ENCODE peak calls at places on chromosomes 4 and X, in five cellular contexts. C is AG04450, H is choroid plexus epithelial cell, R is Panc1, N is endothelial cell. T is an unnamed sample.

GRCh38 chrX:154990496-154990895 is 32.0 kb downstream of the F8 start:
- DNase-seq in R (no peak), C (no peak), N (no peak), H (no peak), T (no peak)

GRCh38 chr4:176833416-176833815 is 40.7 kb upstream of the VEGFC start:
- DNase-seq in R (no peak), C (no peak), H (no peak), N (no peak), T (no peak)

GRCh38 chrX:47218280-47218919 is at the start of gene CDK16:
- DNase-seq in C (no peak), H (peak), R (no peak), N (peak), T (peak)

GRCh38 chrX:86002076-86002896 is 45.1 kb downstream of the CHM start:
- DNase-seq in R (no peak), C (no peak), N (peak), H (peak), T (no peak)

GRCh38 chr4:39043058-39043696 is 11.0 kb upstream of the TMEM156 start:
- DNase-seq in C (no peak), N (no peak), H (peak), R (no peak), T (no peak)

GRCh38 chr4:10106421-10107039 is 10.1 kb downstream of the WDR1 start:
- DNase-seq in R (peak), N (no peak), C (peak), H (peak), T (peak)

GRCh38 chr4:135240796-135241195 is 1039.2 kb upstream of the PABPC4L start:
- DNase-seq in H (peak), R (no peak), N (no peak), C (peak), T (no peak)

GRCh38 chrX:46220822-46221221 is 324.4 kb downstream of the ZNF674 start:
- DNase-seq in H (no peak), C (no peak), R (no peak), N (no peak), T (no peak)

GRCh38 chr4:48777739-48778138 is 2.3 kb downstream of the FRYL start:
- DNase-seq in R (no peak), C (no peak), N (no peak), H (no peak), T (no peak)

GRCh38 chrX:139759637-139760036 is 51.7 kb upstream of the MCF2 start:
- DNase-seq in R (peak), N (peak), H (peak), C (no peak), T (no peak)
- TF ChIP-seq CTCF in R (peak), N (peak), H (peak), C (peak), T (peak)

GRCh38 chrX:125439194-125439849 is 119.7 kb downstream of the TEX13C start:
- DNase-seq in C (no peak), N (no peak), R (no peak), H (no peak), T (no peak)

DNA sequence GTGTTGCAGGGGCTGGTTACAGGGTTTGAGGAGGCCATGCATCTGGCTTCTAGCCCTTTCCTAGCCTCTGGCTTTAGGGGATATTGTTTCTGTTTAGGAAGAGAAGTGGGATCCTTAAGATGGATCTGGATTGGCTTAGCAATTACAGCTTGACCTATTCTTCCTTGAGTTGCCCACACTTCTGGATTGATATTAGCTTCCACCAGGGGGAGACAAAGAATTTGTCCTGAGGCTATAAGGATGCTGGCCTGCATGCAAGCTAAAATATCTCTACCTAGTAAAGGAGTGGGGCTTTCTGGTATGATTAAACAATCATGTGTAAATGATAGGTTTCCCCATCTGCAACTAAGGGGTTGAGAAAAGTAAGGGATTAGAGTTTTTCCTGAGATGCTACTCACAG is 117.2 kb downstream of the TEX13C start:
- DNase-seq in N (no peak), C (no peak), R (no peak), H (peak), T (no peak)
- TF ChIP-seq CTCF in N (peak), C (no peak), R (peak), H (no peak), T (no peak)

GRCh38 chr4:74805601-74806000 is 11.3 kb upstream of the BTC start:
- DNase-seq in R (no peak), C (peak), H (peak), N (no peak), T (no peak)
- TF ChIP-seq CTCF in R (no peak), C (no peak), H (no peak), N (no peak), T (no peak)

DNA sequence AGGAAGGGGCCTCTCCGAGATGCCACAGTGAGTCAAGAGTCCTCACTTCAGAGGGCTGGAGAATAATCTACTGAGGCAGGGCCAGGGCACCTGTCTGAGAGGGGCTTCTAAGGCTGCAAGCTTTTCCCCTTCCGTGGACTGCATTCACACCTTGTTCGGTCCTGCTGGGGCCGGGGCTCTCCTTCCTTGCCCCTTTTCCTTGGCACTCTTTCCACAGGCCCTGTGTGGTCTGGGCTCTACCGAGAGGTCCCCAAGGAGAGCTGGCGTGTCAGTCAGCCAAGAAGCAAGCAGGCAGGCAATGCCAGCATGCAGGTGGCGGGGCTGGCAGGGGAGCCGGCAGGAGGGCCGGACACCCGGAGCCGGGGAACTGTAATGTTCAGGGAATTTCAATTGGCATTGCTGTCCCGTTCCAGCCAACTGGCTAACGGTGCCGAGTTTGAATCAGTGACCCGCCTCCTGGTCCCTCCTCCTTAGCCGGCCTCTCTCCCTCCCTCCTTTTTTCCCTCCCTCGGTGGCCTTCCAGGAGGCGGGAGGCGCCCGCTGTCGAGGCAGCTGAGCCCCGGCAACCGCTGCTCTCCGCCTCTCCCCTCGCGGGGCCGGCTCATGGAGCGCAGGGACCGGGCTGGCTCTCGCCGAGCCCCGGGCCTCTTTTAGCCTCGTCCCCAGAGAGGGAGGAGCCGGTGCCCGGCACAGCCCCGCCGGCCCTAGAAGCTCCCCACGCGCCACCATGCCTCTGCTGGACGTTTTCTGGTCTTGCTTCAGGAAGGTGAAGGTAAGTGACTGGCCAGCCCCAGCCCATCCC is at the start of gene STARD8:
- DNase-seq in N (peak), R (no peak), C (no peak), H (peak), T (no peak)
- TF ChIP-seq CTCF in N (no peak), R (peak), C (peak), H (peak), T (no peak)

GRCh38 chr4:143207555-143207954 is 22.8 kb downstream of the USP38 start:
- DNase-seq in H (peak), N (no peak), C (no peak), R (no peak), T (no peak)
- TF ChIP-seq CTCF in H (no peak), N (no peak), C (peak), R (no peak), T (peak)

GRCh38 chr4:1344696-1345095 is 2.3 kb upstream of the UVSSA start:
- DNase-seq in H (no peak), N (no peak), C (no peak), R (no peak), T (no peak)
- TF ChIP-seq CTCF in H (no peak), N (no peak), C (no peak), R (no peak), T (no peak)

DNA sequence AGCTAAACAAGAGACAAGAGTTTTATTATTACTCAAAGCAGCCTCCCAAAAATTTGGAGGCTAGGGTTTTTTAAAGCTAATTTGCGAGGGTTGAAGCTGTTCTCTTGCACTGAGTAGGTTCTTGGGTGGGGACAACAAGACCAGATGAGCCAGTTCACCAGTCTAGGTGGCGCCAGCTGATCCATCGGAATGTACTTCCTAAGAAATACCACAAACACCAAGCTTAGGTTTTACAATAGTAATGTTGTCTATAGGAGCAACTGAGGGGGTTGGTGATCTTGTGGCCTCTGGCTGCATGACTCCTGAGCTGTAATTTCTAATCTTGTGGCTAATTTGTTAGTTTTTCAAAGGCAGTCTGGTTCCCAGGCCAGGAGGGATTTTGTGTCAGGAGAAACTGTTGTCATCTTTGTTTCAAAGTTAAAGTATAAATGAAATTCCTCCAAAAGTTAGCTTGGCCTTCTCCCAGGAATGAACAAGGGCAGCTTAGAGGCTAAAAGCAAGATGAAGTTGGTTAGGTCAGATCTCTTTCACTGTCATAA is 130.6 kb downstream of the SLC7A11 start:
- DNase-seq in H (peak), N (no peak), C (no peak), R (no peak), T (no peak)
- TF ChIP-seq CTCF in H (peak), N (no peak), C (no peak), R (no peak), T (no peak)

GRCh38 chr4:37244583-37245390 is at the start of gene NWD2:
- DNase-seq in R (no peak), H (peak), C (no peak), N (peak), T (no peak)
- TF ChIP-seq CTCF in R (no peak), H (no peak), C (no peak), N (no peak), T (no peak)

GRCh38 chr4:2009651-2010233 is 968 bp upstream of the NELFA start:
- DNase-seq in H (peak), R (peak), C (no peak), N (peak), T (peak)
- TF ChIP-seq CTCF in H (peak), R (peak), C (peak), N (no peak), T (peak)